ENCODE peak calls at places on chromosome 13, in seven cellular contexts. U is Caco-2, Z is fibroblast of villous mesenchyme, J is GM23338, R is upper lobe of right lung, A is heart left ventricle, F is cardiac fibroblast. L is an unnamed sample.

GRCh38 chr13:24630851-24631341 is 49.3 kb upstream of the ATP12A start:
- DNase-seq in F (peak; percentile 52), A (no peak), Z (peak; percentile 87), U (no peak), R (no peak), J (no peak), L (peak; percentile 65)

GRCh38 chr13:51793570-51794273 is 10.2 kb downstream of the DHRS12 start:
- DNase-seq in F (peak; percentile 66), A (no peak), U (no peak), Z (peak; percentile 83), R (no peak), J (no peak), L (no peak)

GRCh38 chr13:106362637-106363036 is 172.8 kb downstream of the EFNB2 start:
- DNase-seq in U (no peak), A (no peak), R (no peak), J (no peak), F (no peak), Z (no peak), L (no peak)

GRCh38 chr13:21050288-21051197 is 10.8 kb downstream of the LATS2 start:
- DNase-seq in F (no peak), U (no peak), J (no peak), Z (peak; percentile 63), R (no peak), A (no peak), L (no peak)

GRCh38 chr13:102012299-102013293 is 389.3 kb downstream of the FGF14 start:
- DNase-seq in J (no peak), Z (no peak), A (no peak), F (no peak), R (no peak), U (no peak), L (no peak)

GRCh38 chr13:39516140-39516539 is 86.9 kb downstream of the LHFPL6 start:
- DNase-seq in Z (no peak), J (no peak), F (peak; percentile 25), R (no peak), U (no peak), A (no peak), L (no peak)

GRCh38 chr13:76048675-76049396 is 412.7 kb downstream of the LMO7 start:
- DNase-seq in A (no peak), R (no peak), U (no peak), F (no peak), Z (no peak), J (no peak), L (no peak)

GRCh38 chr13:99275093-99275469 is 16.9 kb upstream of the GPR18 start:
- DNase-seq in Z (peak; percentile 51), R (no peak), F (peak; percentile 37), U (no peak), J (no peak), A (no peak), L (no peak)

GRCh38 chr13:113835461-113836274 is 28.2 kb downstream of the GAS6 start:
- DNase-seq in J (no peak), F (peak; percentile 33), A (peak; percentile 60), R (no peak), U (no peak), Z (peak; percentile 81), L (no peak)

GRCh38 chr13:113075711-113076110 is 29.9 kb upstream of the F7 start:
- DNase-seq in J (no peak), Z (no peak), U (no peak), R (no peak), A (peak; percentile 37), F (no peak), L (no peak)

GRCh38 chr13:19818223-19818842 is 35.6 kb upstream of the PSPC1 start:
- DNase-seq in U (peak; percentile 68), Z (no peak), J (peak; percentile 92), A (peak; percentile 67), R (peak; percentile 91), F (peak; percentile 43), L (peak; percentile 11)

GRCh38 chr13:60627071-60627686 is 230.2 kb downstream of the TDRD3 start:
- DNase-seq in A (no peak), F (peak; percentile 29), U (peak; percentile 44), R (no peak), J (peak; percentile 91), Z (peak; percentile 10), L (peak; percentile 8)

GRCh38 chr13:97125051-97125809 is 96.9 kb upstream of the MBNL2 start:
- DNase-seq in Z (peak; percentile 98), A (no peak), J (peak; percentile 44), F (peak; percentile 75), R (no peak), U (peak; percentile 46), L (peak; percentile 39)

GRCh38 chr13:31267126-31267784 is 67.5 kb downstream of the B3GLCT start:
- DNase-seq in R (no peak), J (no peak), U (no peak), F (peak; percentile 20), A (no peak), Z (no peak), L (no peak)

GRCh38 chr13:23867027-23867491 is 22.1 kb downstream of the MIPEP start:
- DNase-seq in R (no peak), A (no peak), Z (peak; percentile 38), J (no peak), U (no peak), F (peak; percentile 33), L (no peak)

GRCh38 chr13:45807520-45808099 is 43.9 kb downstream of the SIAH3 start:
- DNase-seq in A (no peak), Z (peak; percentile 41), U (peak; percentile 63), R (no peak), F (peak; percentile 50), J (peak; percentile 74), L (peak; percentile 50)

GRCh38 chr13:66492479-66492878 is 737.7 kb downstream of the PCDH9 start:
- DNase-seq in U (no peak), R (no peak), Z (no peak), A (no peak), J (peak; percentile 68), F (no peak), L (no peak)

GRCh38 chr13:27194895-27195764 is 23.5 kb upstream of the USP12 start:
- DNase-seq in A (no peak), Z (peak; percentile 81), R (no peak), J (peak; percentile 45), F (peak; percentile 87), U (peak; percentile 44), L (peak; percentile 40)

GRCh38 chr13:56299650-56300049 is 841.1 kb upstream of the PRR20A start:
- DNase-seq in R (no peak), A (no peak), U (no peak), F (no peak), Z (no peak), J (no peak), L (no peak)

GRCh38 chr13:109333893-109334651 is 452.3 kb downstream of the IRS2 start:
- DNase-seq in U (no peak), A (no peak), J (no peak), F (no peak), Z (no peak), R (no peak), L (no peak)

GRCh38 chr13:40388617-40389016 is 277.8 kb downstream of the FOXO1 start:
- DNase-seq in U (no peak), A (peak; percentile 68), R (no peak), J (no peak), Z (peak; percentile 55), F (peak; percentile 27), L (no peak)

GRCh38 chr13:76937416-76937815 is 10.9 kb upstream of the ACOD1 start:
- DNase-seq in A (no peak), U (no peak), R (no peak), F (peak; percentile 94), J (no peak), Z (peak; percentile 97), L (peak; percentile 2)

GRCh38 chr13:99383946-99384345 is 76.7 kb upstream of the GPR183 start:
- DNase-seq in A (no peak), R (no peak), J (no peak), Z (no peak), F (no peak), U (no peak), L (no peak)

DNA sequence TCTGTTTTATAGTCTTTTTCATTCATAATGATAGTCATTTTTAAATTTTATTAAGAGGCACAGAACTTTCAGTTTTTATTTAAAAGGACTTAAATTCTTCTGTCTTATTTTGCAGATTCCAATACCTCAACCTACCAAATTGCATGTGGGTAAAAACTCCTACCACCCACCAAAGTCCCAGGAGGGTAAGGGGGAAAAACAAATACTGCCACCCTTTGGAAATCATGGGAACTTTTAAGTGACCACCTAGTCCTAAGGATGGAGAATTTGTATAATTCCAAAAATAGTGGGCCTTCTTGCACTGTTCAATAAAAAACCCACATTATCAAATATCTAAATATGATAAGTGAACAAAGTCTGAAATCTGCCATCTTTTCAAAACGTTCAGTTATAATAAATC is 9.7 kb downstream of the SUPT20H start:
- DNase-seq in Z (no peak), R (no peak), A (no peak), F (no peak), J (peak; percentile 15), U (no peak), L (no peak)
- TF ChIP-seq CTCF in Z (no peak), R (no peak), A (no peak), F (peak; percentile 3), J (peak; percentile 58), U (no peak), L (no peak)

GRCh38 chr13:35160921-35161320 is 218.9 kb downstream of the NBEA start:
- DNase-seq in R (no peak), J (no peak), U (no peak), F (no peak), A (no peak), Z (no peak), L (no peak)

GRCh38 chr13:35163674-35164073 is 221.6 kb downstream of the NBEA start:
- DNase-seq in F (no peak), J (no peak), A (no peak), U (no peak), Z (no peak), R (no peak), L (no peak)

GRCh38 chr13:35165205-35165604 is 223.1 kb downstream of the NBEA start:
- DNase-seq in F (no peak), U (no peak), Z (no peak), R (no peak), A (no peak), J (peak; percentile 59), L (no peak)

GRCh38 chr13:35162420-35162819 is 220.3 kb downstream of the NBEA start:
- DNase-seq in A (no peak), U (no peak), F (no peak), R (no peak), Z (no peak), J (no peak), L (no peak)

GRCh38 chr13:35164324-35164932 is 222.4 kb downstream of the NBEA start:
- DNase-seq in A (no peak), J (peak; percentile 76), R (no peak), F (peak; percentile 59), Z (peak; percentile 38), U (no peak), L (no peak)
- TF ChIP-seq CTCF in A (peak; percentile 77), J (peak; percentile 79), R (peak; percentile 58), F (peak; percentile 48), Z (peak; percentile 55), U (peak; percentile 66), L (no peak)

GRCh38 chr13:79241697-79242096 is 164.4 kb downstream of the RBM26 start:
- DNase-seq in F (no peak), J (no peak), A (no peak), Z (no peak), U (no peak), R (no peak), L (no peak)

GRCh38 chr13:79245937-79246574 is 160.0 kb downstream of the RBM26 start:
- DNase-seq in R (no peak), F (no peak), A (no peak), J (peak; percentile 11), U (no peak), Z (no peak), L (no peak)

GRCh38 chr13:79246575-79246949 is 159.5 kb downstream of the RBM26 start:
- DNase-seq in F (peak; percentile 1), Z (no peak), J (no peak), R (no peak), U (no peak), A (no peak), L (no peak)
- TF ChIP-seq CTCF in F (no peak), Z (no peak), J (no peak), R (no peak), U (no peak), A (no peak), L (no peak)

GRCh38 chr13:41487222-41487621 is 29.9 kb downstream of the RGCC start:
- DNase-seq in J (no peak), A (no peak), U (no peak), F (no peak), R (no peak), Z (no peak), L (no peak)
- TF ChIP-seq CTCF in J (no peak), A (no peak), U (no peak), F (no peak), R (no peak), Z (no peak), L (no peak)

L was measured in Calu3.